ENCODE peak calls at places on chromosomes 4 and X, in seven cellular contexts. U is NCI-H1930; M is mesendoderm; A is RPMI7951; N is naive thymus-derived CD8-positive, alpha-beta T cell; G is NCI-H1092; T is amniotic epithelial cell. P is an unnamed sample.

GRCh38 chr4:11011249-11011648 is 326.7 kb upstream of the CLNK start:
- DNase-seq in U (no peak), M (no peak), A (no peak), N (no peak), G (no peak), T (no peak), P (no peak)

GRCh38 chr4:52659722-52660261 is 691 bp upstream of the USP46 start:
- DNase-seq in U (no peak), M (peak), A (peak), N (no peak), G (no peak), T (peak), P (peak)

GRCh38 chr4:125432078-125432477 is 117.3 kb downstream of the FAT4 start:
- DNase-seq in U (no peak), M (peak), A (no peak), N (no peak), G (no peak), T (peak), P (peak)

GRCh38 chr4:103067841-103068547 is 8.6 kb downstream of the SLC9B2 start:
- DNase-seq in U (no peak), M (peak), A (peak), N (no peak), G (no peak), T (peak), P (peak)

GRCh38 chr4:100017627-100018310 is 67.7 kb upstream of the H2AZ1 start:
- DNase-seq in U (no peak), M (no peak), A (no peak), N (no peak), G (no peak), T (peak), P (peak)

GRCh38 chr4:74394476-74395136 is 29.7 kb downstream of the EREG start:
- DNase-seq in U (no peak), M (peak), A (peak), N (no peak), G (no peak), T (peak), P (peak)

GRCh38 chrX:110310896-110311295 is 7.0 kb downstream of the AMMECR1 start:
- DNase-seq in U (no peak), M (no peak), A (peak), N (no peak), G (no peak), T (no peak), P (peak)

GRCh38 chrX:48025561-48025960 is 18.8 kb downstream of the SPACA5 start:
- DNase-seq in U (peak), M (peak), A (peak), N (no peak), G (peak), T (peak), P (peak)

GRCh38 chr4:101954975-101955678 is 164.6 kb downstream of the BANK1 start:
- DNase-seq in U (no peak), M (no peak), A (no peak), N (no peak), G (peak), T (no peak), P (no peak)

GRCh38 chrX:13092455-13092941 is 48.1 kb upstream of the FAM9C start:
- DNase-seq in U (no peak), M (no peak), A (no peak), N (peak), G (no peak), T (no peak), P (no peak)

GRCh38 chrX:16239211-16239610 is 71.9 kb downstream of the MAGEB17 start:
- DNase-seq in U (no peak), M (no peak), A (peak), N (no peak), G (no peak), T (peak), P (peak)

GRCh38 chr4:38224850-38225249 is 264.7 kb downstream of the PTTG2 start:
- DNase-seq in U (no peak), M (no peak), A (no peak), N (no peak), G (no peak), T (no peak), P (no peak)

GRCh38 chr4:165325732-165326512 is 1.5 kb upstream of the MSMO1 start:
- DNase-seq in U (no peak), M (peak), A (peak), N (no peak), G (no peak), T (peak), P (peak)

P was measured in fibroblast of villous mesenchyme.